ENCODE peak calls at places on chromosomes 2 and 18, in seven cellular contexts. One of them, this sample, is unnamed.

GRCh38 chr2:157820202-157820601 is 55.9 kb downstream of the ACVR1 start:
- DNase-seq in small intestine: no peak
- DNase-seq in T follicular helper cell: no peak
- DNase-seq in stimulated activated CD4-positive, alpha-beta T cell treated with anti-CD3 and anti-CD28 coated beads, Interleukin-1b, Interleukin-23, amount 100 ng/mL, for 24 hours: no peak
- DNase-seq in HS-5: no peak
- DNase-seq in H54: no peak
- DNase-seq in activated T-cell treated with anti-CD3 and anti-CD28 coated beads for 48 hours: no peak
- DNase-seq in this sample: no peak

GRCh38 chr2:102927854-102928267 is 166.0 kb downstream of the TMEM182 start:
- DNase-seq in small intestine: no peak
- DNase-seq in T follicular helper cell: no peak
- DNase-seq in stimulated activated CD4-positive, alpha-beta T cell treated with anti-CD3 and anti-CD28 coated beads, Interleukin-1b, Interleukin-23, amount 100 ng/mL, for 24 hours: no peak
- DNase-seq in HS-5: no peak
- DNase-seq in H54: no peak
- DNase-seq in activated T-cell treated with anti-CD3 and anti-CD28 coated beads for 48 hours: no peak
- DNase-seq in this sample: no peak

GRCh38 chr2:30455339-30455738 is 8.3 kb downstream of the LCLAT1 start:
- DNase-seq in small intestine: peak; percentile 84
- DNase-seq in T follicular helper cell: no peak
- DNase-seq in stimulated activated CD4-positive, alpha-beta T cell treated with anti-CD3 and anti-CD28 coated beads, Interleukin-1b, Interleukin-23, amount 100 ng/mL, for 24 hours: no peak
- DNase-seq in HS-5: no peak
- DNase-seq in H54: no peak
- DNase-seq in activated T-cell treated with anti-CD3 and anti-CD28 coated beads for 48 hours: no peak
- DNase-seq in this sample: no peak

GRCh38 chr2:169119117-169119770 is 49.9 kb downstream of the DHRS9 start:
- DNase-seq in small intestine: no peak
- DNase-seq in T follicular helper cell: no peak
- DNase-seq in stimulated activated CD4-positive, alpha-beta T cell treated with anti-CD3 and anti-CD28 coated beads, Interleukin-1b, Interleukin-23, amount 100 ng/mL, for 24 hours: no peak
- DNase-seq in HS-5: no peak
- DNase-seq in H54: no peak
- DNase-seq in activated T-cell treated with anti-CD3 and anti-CD28 coated beads for 48 hours: no peak
- DNase-seq in this sample: no peak

GRCh38 chr2:232299927-232300674 is 78.5 kb upstream of the ALPP start:
- DNase-seq in small intestine: no peak
- DNase-seq in T follicular helper cell: no peak
- DNase-seq in stimulated activated CD4-positive, alpha-beta T cell treated with anti-CD3 and anti-CD28 coated beads, Interleukin-1b, Interleukin-23, amount 100 ng/mL, for 24 hours: no peak
- DNase-seq in HS-5: no peak
- DNase-seq in H54: no peak
- DNase-seq in activated T-cell treated with anti-CD3 and anti-CD28 coated beads for 48 hours: no peak
- DNase-seq in this sample: no peak

GRCh38 chr2:49940616-49941015 is 786.3 kb upstream of the FSHR start:
- DNase-seq in small intestine: peak; percentile 31
- DNase-seq in T follicular helper cell: no peak
- DNase-seq in stimulated activated CD4-positive, alpha-beta T cell treated with anti-CD3 and anti-CD28 coated beads, Interleukin-1b, Interleukin-23, amount 100 ng/mL, for 24 hours: no peak
- DNase-seq in HS-5: no peak
- DNase-seq in H54: no peak
- DNase-seq in activated T-cell treated with anti-CD3 and anti-CD28 coated beads for 48 hours: no peak
- DNase-seq in this sample: no peak

GRCh38 chr2:220335591-220335915 is 708.1 kb downstream of the SLC4A3 start:
- DNase-seq in small intestine: no peak
- DNase-seq in T follicular helper cell: no peak
- DNase-seq in stimulated activated CD4-positive, alpha-beta T cell treated with anti-CD3 and anti-CD28 coated beads, Interleukin-1b, Interleukin-23, amount 100 ng/mL, for 24 hours: no peak
- DNase-seq in HS-5: no peak
- DNase-seq in H54: no peak
- DNase-seq in activated T-cell treated with anti-CD3 and anti-CD28 coated beads for 48 hours: no peak
- DNase-seq in this sample: no peak

GRCh38 chr2:11872247-11872947 is 126.0 kb downstream of the LPIN1 start:
- DNase-seq in small intestine: no peak
- DNase-seq in T follicular helper cell: no peak
- DNase-seq in stimulated activated CD4-positive, alpha-beta T cell treated with anti-CD3 and anti-CD28 coated beads, Interleukin-1b, Interleukin-23, amount 100 ng/mL, for 24 hours: no peak
- DNase-seq in HS-5: no peak
- DNase-seq in H54: no peak
- DNase-seq in activated T-cell treated with anti-CD3 and anti-CD28 coated beads for 48 hours: no peak
- DNase-seq in this sample: no peak

GRCh38 chr2:11342561-11343343 is 1.7 kb downstream of the ROCK2 start:
- DNase-seq in small intestine: peak; percentile 71
- DNase-seq in T follicular helper cell: no peak
- DNase-seq in stimulated activated CD4-positive, alpha-beta T cell treated with anti-CD3 and anti-CD28 coated beads, Interleukin-1b, Interleukin-23, amount 100 ng/mL, for 24 hours: no peak
- DNase-seq in HS-5: peak; percentile 67
- DNase-seq in H54: peak; percentile 42
- DNase-seq in activated T-cell treated with anti-CD3 and anti-CD28 coated beads for 48 hours: no peak
- DNase-seq in this sample: no peak

GRCh38 chr18:2303517-2304238 is 267.6 kb downstream of the METTL4 start:
- DNase-seq in small intestine: no peak
- DNase-seq in T follicular helper cell: no peak
- DNase-seq in stimulated activated CD4-positive, alpha-beta T cell treated with anti-CD3 and anti-CD28 coated beads, Interleukin-1b, Interleukin-23, amount 100 ng/mL, for 24 hours: no peak
- DNase-seq in HS-5: peak; percentile 14
- DNase-seq in H54: peak; percentile 12
- DNase-seq in activated T-cell treated with anti-CD3 and anti-CD28 coated beads for 48 hours: no peak
- DNase-seq in this sample: no peak

GRCh38 chr2:191217580-191217979 is 27.6 kb upstream of the MYO1B start:
- DNase-seq in small intestine: peak; percentile 11
- DNase-seq in T follicular helper cell: no peak
- DNase-seq in stimulated activated CD4-positive, alpha-beta T cell treated with anti-CD3 and anti-CD28 coated beads, Interleukin-1b, Interleukin-23, amount 100 ng/mL, for 24 hours: no peak
- DNase-seq in HS-5: peak; percentile 49
- DNase-seq in H54: no peak
- DNase-seq in activated T-cell treated with anti-CD3 and anti-CD28 coated beads for 48 hours: no peak
- DNase-seq in this sample: no peak

GRCh38 chr2:62309465-62310091 is 113.7 kb downstream of the B3GNT2 start:
- DNase-seq in small intestine: no peak
- DNase-seq in T follicular helper cell: no peak
- DNase-seq in stimulated activated CD4-positive, alpha-beta T cell treated with anti-CD3 and anti-CD28 coated beads, Interleukin-1b, Interleukin-23, amount 100 ng/mL, for 24 hours: no peak
- DNase-seq in HS-5: no peak
- DNase-seq in H54: no peak
- DNase-seq in activated T-cell treated with anti-CD3 and anti-CD28 coated beads for 48 hours: no peak
- DNase-seq in this sample: no peak

GRCh38 chr2:96092580-96092877 is 23.8 kb downstream of the ADRA2B start:
- DNase-seq in small intestine: no peak
- DNase-seq in T follicular helper cell: no peak
- DNase-seq in stimulated activated CD4-positive, alpha-beta T cell treated with anti-CD3 and anti-CD28 coated beads, Interleukin-1b, Interleukin-23, amount 100 ng/mL, for 24 hours: no peak
- DNase-seq in HS-5: no peak
- DNase-seq in H54: no peak
- DNase-seq in activated T-cell treated with anti-CD3 and anti-CD28 coated beads for 48 hours: no peak
- DNase-seq in this sample: no peak

GRCh38 chr2:72864500-72864899 is 22.7 kb upstream of the SPR start:
- DNase-seq in small intestine: no peak
- DNase-seq in T follicular helper cell: no peak
- DNase-seq in stimulated activated CD4-positive, alpha-beta T cell treated with anti-CD3 and anti-CD28 coated beads, Interleukin-1b, Interleukin-23, amount 100 ng/mL, for 24 hours: peak; percentile 13
- DNase-seq in HS-5: no peak
- DNase-seq in H54: peak; percentile 58
- DNase-seq in activated T-cell treated with anti-CD3 and anti-CD28 coated beads for 48 hours: no peak
- DNase-seq in this sample: no peak

GRCh38 chr2:107595749-107596148 is 230.9 kb upstream of the RGPD4 start:
- DNase-seq in small intestine: no peak
- DNase-seq in T follicular helper cell: no peak
- DNase-seq in stimulated activated CD4-positive, alpha-beta T cell treated with anti-CD3 and anti-CD28 coated beads, Interleukin-1b, Interleukin-23, amount 100 ng/mL, for 24 hours: no peak
- DNase-seq in HS-5: peak; percentile 50
- DNase-seq in H54: peak; percentile 14
- DNase-seq in activated T-cell treated with anti-CD3 and anti-CD28 coated beads for 48 hours: no peak
- DNase-seq in this sample: no peak

GRCh38 chr2:12870692-12871091 is 154.0 kb downstream of the TRIB2 start:
- DNase-seq in small intestine: no peak
- DNase-seq in T follicular helper cell: no peak
- DNase-seq in stimulated activated CD4-positive, alpha-beta T cell treated with anti-CD3 and anti-CD28 coated beads, Interleukin-1b, Interleukin-23, amount 100 ng/mL, for 24 hours: no peak
- DNase-seq in HS-5: no peak
- DNase-seq in H54: no peak
- DNase-seq in activated T-cell treated with anti-CD3 and anti-CD28 coated beads for 48 hours: no peak
- DNase-seq in this sample: no peak

GRCh38 chr2:203623616-203624015 is 82.8 kb upstream of the CD28 start:
- DNase-seq in small intestine: no peak
- DNase-seq in T follicular helper cell: no peak
- DNase-seq in stimulated activated CD4-positive, alpha-beta T cell treated with anti-CD3 and anti-CD28 coated beads, Interleukin-1b, Interleukin-23, amount 100 ng/mL, for 24 hours: no peak
- DNase-seq in HS-5: peak; percentile 5
- DNase-seq in H54: no peak
- DNase-seq in activated T-cell treated with anti-CD3 and anti-CD28 coated beads for 48 hours: no peak
- DNase-seq in this sample: no peak

GRCh38 chr18:26383454-26384270 is 157.4 kb downstream of the TAF4B start:
- DNase-seq in small intestine: peak; percentile 42
- DNase-seq in T follicular helper cell: no peak
- DNase-seq in stimulated activated CD4-positive, alpha-beta T cell treated with anti-CD3 and anti-CD28 coated beads, Interleukin-1b, Interleukin-23, amount 100 ng/mL, for 24 hours: no peak
- DNase-seq in HS-5: peak; percentile 23
- DNase-seq in H54: no peak
- DNase-seq in activated T-cell treated with anti-CD3 and anti-CD28 coated beads for 48 hours: no peak
- DNase-seq in this sample: no peak

GRCh38 chr2:144513388-144514100 is 6.4 kb downstream of the ZEB2 start:
- DNase-seq in small intestine: no peak
- DNase-seq in T follicular helper cell: no peak
- DNase-seq in stimulated activated CD4-positive, alpha-beta T cell treated with anti-CD3 and anti-CD28 coated beads, Interleukin-1b, Interleukin-23, amount 100 ng/mL, for 24 hours: no peak
- DNase-seq in HS-5: no peak
- DNase-seq in H54: no peak
- DNase-seq in activated T-cell treated with anti-CD3 and anti-CD28 coated beads for 48 hours: no peak
- DNase-seq in this sample: no peak

GRCh38 chr2:236768393-236769140 is 198.9 kb downstream of the ACKR3 start:
- DNase-seq in small intestine: no peak
- DNase-seq in T follicular helper cell: no peak
- DNase-seq in stimulated activated CD4-positive, alpha-beta T cell treated with anti-CD3 and anti-CD28 coated beads, Interleukin-1b, Interleukin-23, amount 100 ng/mL, for 24 hours: no peak
- DNase-seq in HS-5: no peak
- DNase-seq in H54: no peak
- DNase-seq in activated T-cell treated with anti-CD3 and anti-CD28 coated beads for 48 hours: no peak
- DNase-seq in this sample: no peak

GRCh38 chr2:128301501-128301966 is 17.1 kb downstream of the HS6ST1 start:
- DNase-seq in small intestine: no peak
- DNase-seq in T follicular helper cell: no peak
- DNase-seq in stimulated activated CD4-positive, alpha-beta T cell treated with anti-CD3 and anti-CD28 coated beads, Interleukin-1b, Interleukin-23, amount 100 ng/mL, for 24 hours: no peak
- DNase-seq in HS-5: peak; percentile 38
- DNase-seq in H54: peak; percentile 69
- DNase-seq in activated T-cell treated with anti-CD3 and anti-CD28 coated beads for 48 hours: no peak
- DNase-seq in this sample: no peak

GRCh38 chr18:49933530-49933929 is 120.2 kb upstream of the ACAA2 start:
- DNase-seq in small intestine: no peak
- DNase-seq in T follicular helper cell: no peak
- DNase-seq in stimulated activated CD4-positive, alpha-beta T cell treated with anti-CD3 and anti-CD28 coated beads, Interleukin-1b, Interleukin-23, amount 100 ng/mL, for 24 hours: no peak
- DNase-seq in HS-5: peak; percentile 19
- DNase-seq in H54: no peak
- DNase-seq in activated T-cell treated with anti-CD3 and anti-CD28 coated beads for 48 hours: no peak
- DNase-seq in this sample: no peak

GRCh38 chr2:169676357-169676756 is 17.8 kb downstream of the CFAP210 start:
- DNase-seq in small intestine: no peak
- DNase-seq in T follicular helper cell: no peak
- DNase-seq in stimulated activated CD4-positive, alpha-beta T cell treated with anti-CD3 and anti-CD28 coated beads, Interleukin-1b, Interleukin-23, amount 100 ng/mL, for 24 hours: no peak
- DNase-seq in HS-5: no peak
- DNase-seq in H54: no peak
- DNase-seq in activated T-cell treated with anti-CD3 and anti-CD28 coated beads for 48 hours: no peak
- DNase-seq in this sample: no peak

GRCh38 chr2:234863043-234863934 is 88.5 kb upstream of the SH3BP4 start:
- DNase-seq in small intestine: peak; percentile 82
- DNase-seq in T follicular helper cell: no peak
- DNase-seq in stimulated activated CD4-positive, alpha-beta T cell treated with anti-CD3 and anti-CD28 coated beads, Interleukin-1b, Interleukin-23, amount 100 ng/mL, for 24 hours: no peak
- DNase-seq in HS-5: no peak
- DNase-seq in H54: peak; percentile 68
- DNase-seq in activated T-cell treated with anti-CD3 and anti-CD28 coated beads for 48 hours: no peak
- DNase-seq in this sample: peak; percentile 34

GRCh38 chr2:65722028-65722427 is 289.6 kb upstream of the SPRED2 start:
- DNase-seq in small intestine: no peak
- DNase-seq in T follicular helper cell: no peak
- DNase-seq in stimulated activated CD4-positive, alpha-beta T cell treated with anti-CD3 and anti-CD28 coated beads, Interleukin-1b, Interleukin-23, amount 100 ng/mL, for 24 hours: no peak
- DNase-seq in HS-5: no peak
- DNase-seq in H54: no peak
- DNase-seq in activated T-cell treated with anti-CD3 and anti-CD28 coated beads for 48 hours: no peak
- DNase-seq in this sample: no peak

GRCh38 chr18:74631242-74632087 is 33.8 kb downstream of the ZNF407 start:
- DNase-seq in small intestine: no peak
- DNase-seq in T follicular helper cell: no peak
- DNase-seq in stimulated activated CD4-positive, alpha-beta T cell treated with anti-CD3 and anti-CD28 coated beads, Interleukin-1b, Interleukin-23, amount 100 ng/mL, for 24 hours: no peak
- DNase-seq in HS-5: no peak
- DNase-seq in H54: no peak
- DNase-seq in activated T-cell treated with anti-CD3 and anti-CD28 coated beads for 48 hours: no peak
- DNase-seq in this sample: no peak

GRCh38 chr18:13437034-13437433 is 218.5 kb downstream of the LDLRAD4 start:
- DNase-seq in small intestine: no peak
- DNase-seq in T follicular helper cell: no peak
- DNase-seq in stimulated activated CD4-positive, alpha-beta T cell treated with anti-CD3 and anti-CD28 coated beads, Interleukin-1b, Interleukin-23, amount 100 ng/mL, for 24 hours: no peak
- DNase-seq in HS-5: no peak
- DNase-seq in H54: no peak
- DNase-seq in activated T-cell treated with anti-CD3 and anti-CD28 coated beads for 48 hours: no peak
- DNase-seq in this sample: no peak

GRCh38 chr2:46878886-46879285 is 36.7 kb downstream of the MCFD2 start:
- DNase-seq in small intestine: no peak
- DNase-seq in T follicular helper cell: no peak
- DNase-seq in stimulated activated CD4-positive, alpha-beta T cell treated with anti-CD3 and anti-CD28 coated beads, Interleukin-1b, Interleukin-23, amount 100 ng/mL, for 24 hours: no peak
- DNase-seq in HS-5: no peak
- DNase-seq in H54: no peak
- DNase-seq in activated T-cell treated with anti-CD3 and anti-CD28 coated beads for 48 hours: no peak
- DNase-seq in this sample: no peak

GRCh38 chr2:196925768-196926561 is 542 bp downstream of the PGAP1 start:
- DNase-seq in small intestine: peak; percentile 31
- DNase-seq in T follicular helper cell: no peak
- DNase-seq in stimulated activated CD4-positive, alpha-beta T cell treated with anti-CD3 and anti-CD28 coated beads, Interleukin-1b, Interleukin-23, amount 100 ng/mL, for 24 hours: peak; percentile 10
- DNase-seq in HS-5: peak; percentile 24
- DNase-seq in H54: no peak
- DNase-seq in activated T-cell treated with anti-CD3 and anti-CD28 coated beads for 48 hours: peak; percentile 25
- DNase-seq in this sample: no peak

GRCh38 chr2:172195836-172196376 is 93.2 kb upstream of the DLX2 start:
- DNase-seq in small intestine: peak; percentile 86
- DNase-seq in T follicular helper cell: no peak
- DNase-seq in stimulated activated CD4-positive, alpha-beta T cell treated with anti-CD3 and anti-CD28 coated beads, Interleukin-1b, Interleukin-23, amount 100 ng/mL, for 24 hours: no peak
- DNase-seq in HS-5: no peak
- DNase-seq in H54: no peak
- DNase-seq in activated T-cell treated with anti-CD3 and anti-CD28 coated beads for 48 hours: no peak
- DNase-seq in this sample: no peak

GRCh38 chr18:3593381-3593903 is 143.5 kb downstream of the TGIF1 start:
- DNase-seq in small intestine: no peak
- DNase-seq in T follicular helper cell: no peak
- DNase-seq in stimulated activated CD4-positive, alpha-beta T cell treated with anti-CD3 and anti-CD28 coated beads, Interleukin-1b, Interleukin-23, amount 100 ng/mL, for 24 hours: no peak
- DNase-seq in HS-5: no peak
- DNase-seq in H54: peak; percentile 63
- DNase-seq in activated T-cell treated with anti-CD3 and anti-CD28 coated beads for 48 hours: no peak
- DNase-seq in this sample: no peak

GRCh38 chr2:223943561-223944008 is 1.6 kb downstream of the WDFY1 start:
- DNase-seq in small intestine: peak; percentile 77
- DNase-seq in T follicular helper cell: no peak
- DNase-seq in stimulated activated CD4-positive, alpha-beta T cell treated with anti-CD3 and anti-CD28 coated beads, Interleukin-1b, Interleukin-23, amount 100 ng/mL, for 24 hours: no peak
- DNase-seq in HS-5: peak; percentile 88
- DNase-seq in H54: peak; percentile 26
- DNase-seq in activated T-cell treated with anti-CD3 and anti-CD28 coated beads for 48 hours: no peak
- DNase-seq in this sample: no peak

GRCh38 chr18:28794459-28795245 is 617.7 kb upstream of the CDH2 start:
- DNase-seq in small intestine: no peak
- DNase-seq in T follicular helper cell: no peak
- DNase-seq in stimulated activated CD4-positive, alpha-beta T cell treated with anti-CD3 and anti-CD28 coated beads, Interleukin-1b, Interleukin-23, amount 100 ng/mL, for 24 hours: no peak
- DNase-seq in HS-5: peak; percentile 78
- DNase-seq in H54: no peak
- DNase-seq in activated T-cell treated with anti-CD3 and anti-CD28 coated beads for 48 hours: no peak
- DNase-seq in this sample: no peak

GRCh38 chr18:49728542-49728941 is 84.8 kb downstream of the ACAA2 start:
- DNase-seq in small intestine: peak; percentile 61
- DNase-seq in T follicular helper cell: no peak
- DNase-seq in stimulated activated CD4-positive, alpha-beta T cell treated with anti-CD3 and anti-CD28 coated beads, Interleukin-1b, Interleukin-23, amount 100 ng/mL, for 24 hours: peak; percentile 2
- DNase-seq in HS-5: no peak
- DNase-seq in H54: peak; percentile 25
- DNase-seq in activated T-cell treated with anti-CD3 and anti-CD28 coated beads for 48 hours: peak; percentile 43
- DNase-seq in this sample: no peak

GRCh38 chr18:25759111-25759510 is 331.3 kb downstream of the SS18 start:
- DNase-seq in small intestine: no peak
- DNase-seq in T follicular helper cell: no peak
- DNase-seq in stimulated activated CD4-positive, alpha-beta T cell treated with anti-CD3 and anti-CD28 coated beads, Interleukin-1b, Interleukin-23, amount 100 ng/mL, for 24 hours: no peak
- DNase-seq in HS-5: no peak
- DNase-seq in H54: no peak
- DNase-seq in activated T-cell treated with anti-CD3 and anti-CD28 coated beads for 48 hours: no peak
- DNase-seq in this sample: no peak

GRCh38 chr2:239935789-239936758 is 89.1 kb downstream of the NDUFA10 start:
- DNase-seq in small intestine: no peak
- DNase-seq in T follicular helper cell: no peak
- DNase-seq in stimulated activated CD4-positive, alpha-beta T cell treated with anti-CD3 and anti-CD28 coated beads, Interleukin-1b, Interleukin-23, amount 100 ng/mL, for 24 hours: no peak
- DNase-seq in HS-5: no peak
- DNase-seq in H54: no peak
- DNase-seq in activated T-cell treated with anti-CD3 and anti-CD28 coated beads for 48 hours: no peak
- DNase-seq in this sample: peak; percentile 14

GRCh38 chr2:240235149-240235803 is 94.8 kb upstream of the OTOS start:
- DNase-seq in small intestine: no peak
- DNase-seq in T follicular helper cell: no peak
- DNase-seq in stimulated activated CD4-positive, alpha-beta T cell treated with anti-CD3 and anti-CD28 coated beads, Interleukin-1b, Interleukin-23, amount 100 ng/mL, for 24 hours: no peak
- DNase-seq in HS-5: no peak
- DNase-seq in H54: no peak
- DNase-seq in activated T-cell treated with anti-CD3 and anti-CD28 coated beads for 48 hours: no peak
- DNase-seq in this sample: peak; percentile 18

GRCh38 chr2:170155723-170156253 is 22.2 kb upstream of the MYO3B start:
- DNase-seq in small intestine: no peak
- DNase-seq in T follicular helper cell: no peak
- DNase-seq in stimulated activated CD4-positive, alpha-beta T cell treated with anti-CD3 and anti-CD28 coated beads, Interleukin-1b, Interleukin-23, amount 100 ng/mL, for 24 hours: no peak
- DNase-seq in HS-5: no peak
- DNase-seq in H54: no peak
- DNase-seq in activated T-cell treated with anti-CD3 and anti-CD28 coated beads for 48 hours: no peak
- DNase-seq in this sample: no peak